ENCODE peak calls at places on chromosomes 2 and 18, in nine cellular contexts. One of them, this sample, is unnamed.

GRCh38 chr2:99187011-99187410 is 6.0 kb downstream of the MRPL30 start:
- DNase-seq in left lung: no peak
- DNase-seq in activated CD4-positive, alpha-beta T cell treated with anti-CD3 and anti-CD28 coated beads, Interleukin-2, amount 50 U/mL, for 48 hours: no peak
- DNase-seq in fibroblast of lung: no peak
- DNase-seq in COR-L47: no peak
- DNase-seq in activated naive CD4-positive, alpha-beta T cell: no peak
- DNase-seq in astrocyte of the cerebellum: no peak
- DNase-seq in NCI-H1694 treated with DMSO at 0.1 percent for 48 hours: no peak
- DNase-seq in NCI-H748 treated with DMSO at 0.1 percent for 48 hours: no peak
- DNase-seq in this sample: no peak

GRCh38 chr18:63540131-63540530 is 2.0 kb upstream of the SERPINB12 start:
- DNase-seq in left lung: no peak
- DNase-seq in activated CD4-positive, alpha-beta T cell treated with anti-CD3 and anti-CD28 coated beads, Interleukin-2, amount 50 U/mL, for 48 hours: no peak
- DNase-seq in fibroblast of lung: peak; percentile 49
- DNase-seq in COR-L47: no peak
- DNase-seq in activated naive CD4-positive, alpha-beta T cell: no peak
- DNase-seq in astrocyte of the cerebellum: no peak
- DNase-seq in NCI-H1694 treated with DMSO at 0.1 percent for 48 hours: no peak
- DNase-seq in NCI-H748 treated with DMSO at 0.1 percent for 48 hours: no peak
- DNase-seq in this sample: no peak

GRCh38 chr2:64797881-64798590 is 144.3 kb upstream of the SERTAD2 start:
- DNase-seq in left lung: no peak
- DNase-seq in activated CD4-positive, alpha-beta T cell treated with anti-CD3 and anti-CD28 coated beads, Interleukin-2, amount 50 U/mL, for 48 hours: no peak
- DNase-seq in fibroblast of lung: peak; percentile 92
- DNase-seq in COR-L47: peak; percentile 74
- DNase-seq in activated naive CD4-positive, alpha-beta T cell: no peak
- DNase-seq in astrocyte of the cerebellum: peak; percentile 88
- DNase-seq in NCI-H1694 treated with DMSO at 0.1 percent for 48 hours: no peak
- DNase-seq in NCI-H748 treated with DMSO at 0.1 percent for 48 hours: no peak
- DNase-seq in this sample: no peak

GRCh38 chr2:66872926-66873714 is 438.2 kb downstream of the MEIS1 start:
- DNase-seq in left lung: no peak
- DNase-seq in activated CD4-positive, alpha-beta T cell treated with anti-CD3 and anti-CD28 coated beads, Interleukin-2, amount 50 U/mL, for 48 hours: no peak
- DNase-seq in fibroblast of lung: no peak
- DNase-seq in COR-L47: peak; percentile 25
- DNase-seq in activated naive CD4-positive, alpha-beta T cell: no peak
- DNase-seq in astrocyte of the cerebellum: no peak
- DNase-seq in NCI-H1694 treated with DMSO at 0.1 percent for 48 hours: no peak
- DNase-seq in NCI-H748 treated with DMSO at 0.1 percent for 48 hours: no peak
- DNase-seq in this sample: no peak

GRCh38 chr2:48457227-48457626 is 72.7 kb upstream of the STON1 start:
- DNase-seq in left lung: no peak
- DNase-seq in activated CD4-positive, alpha-beta T cell treated with anti-CD3 and anti-CD28 coated beads, Interleukin-2, amount 50 U/mL, for 48 hours: no peak
- DNase-seq in fibroblast of lung: no peak
- DNase-seq in COR-L47: no peak
- DNase-seq in activated naive CD4-positive, alpha-beta T cell: no peak
- DNase-seq in astrocyte of the cerebellum: no peak
- DNase-seq in NCI-H1694 treated with DMSO at 0.1 percent for 48 hours: no peak
- DNase-seq in NCI-H748 treated with DMSO at 0.1 percent for 48 hours: no peak
- DNase-seq in this sample: no peak

GRCh38 chr2:233063269-233063975 is 3.3 kb downstream of the INPP5D start:
- DNase-seq in left lung: no peak
- DNase-seq in activated CD4-positive, alpha-beta T cell treated with anti-CD3 and anti-CD28 coated beads, Interleukin-2, amount 50 U/mL, for 48 hours: no peak
- DNase-seq in fibroblast of lung: no peak
- DNase-seq in COR-L47: no peak
- DNase-seq in activated naive CD4-positive, alpha-beta T cell: no peak
- DNase-seq in astrocyte of the cerebellum: no peak
- DNase-seq in NCI-H1694 treated with DMSO at 0.1 percent for 48 hours: no peak
- DNase-seq in NCI-H748 treated with DMSO at 0.1 percent for 48 hours: no peak
- DNase-seq in this sample: no peak

GRCh38 chr2:86021396-86022378 is 84.0 kb downstream of the POLR1A start:
- DNase-seq in left lung: peak; percentile 27
- DNase-seq in activated CD4-positive, alpha-beta T cell treated with anti-CD3 and anti-CD28 coated beads, Interleukin-2, amount 50 U/mL, for 48 hours: no peak
- DNase-seq in fibroblast of lung: no peak
- DNase-seq in COR-L47: no peak
- DNase-seq in activated naive CD4-positive, alpha-beta T cell: no peak
- DNase-seq in astrocyte of the cerebellum: no peak
- DNase-seq in NCI-H1694 treated with DMSO at 0.1 percent for 48 hours: no peak
- DNase-seq in NCI-H748 treated with DMSO at 0.1 percent for 48 hours: no peak
- DNase-seq in this sample: no peak

GRCh38 chr18:25516747-25517498 is 165.0 kb upstream of the ZNF521 start:
- DNase-seq in left lung: no peak
- DNase-seq in activated CD4-positive, alpha-beta T cell treated with anti-CD3 and anti-CD28 coated beads, Interleukin-2, amount 50 U/mL, for 48 hours: no peak
- DNase-seq in fibroblast of lung: no peak
- DNase-seq in COR-L47: peak; percentile 7
- DNase-seq in activated naive CD4-positive, alpha-beta T cell: no peak
- DNase-seq in astrocyte of the cerebellum: no peak
- DNase-seq in NCI-H1694 treated with DMSO at 0.1 percent for 48 hours: no peak
- DNase-seq in NCI-H748 treated with DMSO at 0.1 percent for 48 hours: peak; percentile 97
- DNase-seq in this sample: no peak

GRCh38 chr18:9221661-9222060 is 85.1 kb downstream of the ANKRD12 start:
- DNase-seq in left lung: no peak
- DNase-seq in activated CD4-positive, alpha-beta T cell treated with anti-CD3 and anti-CD28 coated beads, Interleukin-2, amount 50 U/mL, for 48 hours: no peak
- DNase-seq in fibroblast of lung: no peak
- DNase-seq in COR-L47: no peak
- DNase-seq in activated naive CD4-positive, alpha-beta T cell: no peak
- DNase-seq in astrocyte of the cerebellum: no peak
- DNase-seq in NCI-H1694 treated with DMSO at 0.1 percent for 48 hours: no peak
- DNase-seq in NCI-H748 treated with DMSO at 0.1 percent for 48 hours: no peak
- DNase-seq in this sample: no peak

GRCh38 chr2:237627463-237628321 is at the start of gene LRRFIP1:
- DNase-seq in left lung: no peak
- DNase-seq in activated CD4-positive, alpha-beta T cell treated with anti-CD3 and anti-CD28 coated beads, Interleukin-2, amount 50 U/mL, for 48 hours: peak; percentile 19
- DNase-seq in fibroblast of lung: peak; percentile 34
- DNase-seq in COR-L47: no peak
- DNase-seq in activated naive CD4-positive, alpha-beta T cell: no peak
- DNase-seq in astrocyte of the cerebellum: no peak
- DNase-seq in NCI-H1694 treated with DMSO at 0.1 percent for 48 hours: no peak
- DNase-seq in NCI-H748 treated with DMSO at 0.1 percent for 48 hours: no peak
- DNase-seq in this sample: peak; percentile 66

GRCh38 chr2:177984739-177985138 is 87.8 kb downstream of the PDE11A start:
- DNase-seq in left lung: no peak
- DNase-seq in activated CD4-positive, alpha-beta T cell treated with anti-CD3 and anti-CD28 coated beads, Interleukin-2, amount 50 U/mL, for 48 hours: no peak
- DNase-seq in fibroblast of lung: peak; percentile 55
- DNase-seq in COR-L47: peak; percentile 62
- DNase-seq in activated naive CD4-positive, alpha-beta T cell: no peak
- DNase-seq in astrocyte of the cerebellum: no peak
- DNase-seq in NCI-H1694 treated with DMSO at 0.1 percent for 48 hours: peak; percentile 28
- DNase-seq in NCI-H748 treated with DMSO at 0.1 percent for 48 hours: no peak
- DNase-seq in this sample: peak; percentile 23

GRCh38 chr2:113324684-113325160 is 46.0 kb upstream of the PAX8 start:
- DNase-seq in left lung: peak; percentile 50
- DNase-seq in activated CD4-positive, alpha-beta T cell treated with anti-CD3 and anti-CD28 coated beads, Interleukin-2, amount 50 U/mL, for 48 hours: peak; percentile 53
- DNase-seq in fibroblast of lung: peak; percentile 76
- DNase-seq in COR-L47: peak; percentile 63
- DNase-seq in activated naive CD4-positive, alpha-beta T cell: no peak
- DNase-seq in astrocyte of the cerebellum: peak; percentile 33
- DNase-seq in NCI-H1694 treated with DMSO at 0.1 percent for 48 hours: peak; percentile 70
- DNase-seq in NCI-H748 treated with DMSO at 0.1 percent for 48 hours: peak; percentile 48
- DNase-seq in this sample: peak; percentile 87

GRCh38 chr2:86039963-86040655 is 65.6 kb downstream of the POLR1A start:
- DNase-seq in left lung: no peak
- DNase-seq in activated CD4-positive, alpha-beta T cell treated with anti-CD3 and anti-CD28 coated beads, Interleukin-2, amount 50 U/mL, for 48 hours: no peak
- DNase-seq in fibroblast of lung: no peak
- DNase-seq in COR-L47: no peak
- DNase-seq in activated naive CD4-positive, alpha-beta T cell: no peak
- DNase-seq in astrocyte of the cerebellum: no peak
- DNase-seq in NCI-H1694 treated with DMSO at 0.1 percent for 48 hours: no peak
- DNase-seq in NCI-H748 treated with DMSO at 0.1 percent for 48 hours: no peak
- DNase-seq in this sample: no peak

GRCh38 chr2:66305714-66306113 is 129.2 kb upstream of the MEIS1 start:
- DNase-seq in left lung: no peak
- DNase-seq in activated CD4-positive, alpha-beta T cell treated with anti-CD3 and anti-CD28 coated beads, Interleukin-2, amount 50 U/mL, for 48 hours: no peak
- DNase-seq in fibroblast of lung: peak; percentile 3
- DNase-seq in COR-L47: peak; percentile 90
- DNase-seq in activated naive CD4-positive, alpha-beta T cell: no peak
- DNase-seq in astrocyte of the cerebellum: peak; percentile 40
- DNase-seq in NCI-H1694 treated with DMSO at 0.1 percent for 48 hours: no peak
- DNase-seq in NCI-H748 treated with DMSO at 0.1 percent for 48 hours: peak; percentile 81
- DNase-seq in this sample: no peak